ENCODE peak calls at places on chromosome 15, in five cellular contexts. I is K562, N is H1, B is GM12878, C is HepG2. W is an unnamed sample.

GRCh38 chr15:55789066-55789660 is 46.2 kb upstream of the PRTG start:
- DNase-seq in I (peak), N (no peak), B (no peak), C (no peak), W (peak)

GRCh38 chr15:74978503-74978902 is 16.9 kb upstream of the SCAMP5 start:
- DNase-seq in I (no peak), N (no peak), B (no peak), C (no peak), W (no peak)

GRCh38 chr15:68383161-68384074 is 48.5 kb downstream of the ITGA11 start:
- DNase-seq in I (peak), N (no peak), B (no peak), C (peak), W (peak)

GRCh38 chr15:75508741-75509532 is 57.4 kb upstream of the SIN3A start:
- DNase-seq in I (peak), N (no peak), B (no peak), C (peak), W (no peak)

GRCh38 chr15:79724312-79724711 is 172.5 kb downstream of the MTHFS start:
- DNase-seq in I (no peak), N (no peak), B (no peak), C (no peak), W (no peak)

GRCh38 chr15:69340243-69340991 is 41.7 kb downstream of the PAQR5 start:
- DNase-seq in I (no peak), N (no peak), B (no peak), C (no peak), W (no peak)

GRCh38 chr15:72342385-72342784 is 22.4 kb upstream of the CELF6 start:
- DNase-seq in I (peak), N (peak), B (no peak), C (peak), W (peak)

GRCh38 chr15:100692259-100692658 is 89.9 kb downstream of the ASB7 start:
- DNase-seq in I (no peak), N (no peak), B (no peak), C (no peak), W (no peak)

GRCh38 chr15:49946681-49947080 is 172.4 kb downstream of the ATP8B4 start:
- DNase-seq in I (no peak), N (no peak), B (no peak), C (no peak), W (no peak)

GRCh38 chr15:50145451-50145872 is 26.4 kb upstream of the ATP8B4 start:
- DNase-seq in I (peak), N (peak), B (peak), C (peak), W (no peak)

GRCh38 chr15:78396976-78397375 is 41.0 kb upstream of the IREB2 start:
- DNase-seq in I (peak), N (no peak), B (no peak), C (peak), W (peak)

GRCh38 chr15:43975750-43976149 is 148.9 kb downstream of the WDR76 start:
- DNase-seq in I (no peak), N (no peak), B (no peak), C (no peak), W (no peak)

GRCh38 chr15:68900032-68900431 is 30.3 kb upstream of the SPESP1 start:
- DNase-seq in I (no peak), N (no peak), B (no peak), C (peak), W (no peak)

GRCh38 chr15:96158938-96159337 is 171.6 kb upstream of the NR2F2 start:
- DNase-seq in I (peak), N (no peak), B (no peak), C (peak), W (no peak)

GRCh38 chr15:25055356-25056068 is 100.7 kb downstream of the SNRPN start:
- DNase-seq in I (no peak), N (no peak), B (no peak), C (no peak), W (no peak)

GRCh38 chr15:70057931-70058641 is 39.6 kb downstream of the TLE3 start:
- DNase-seq in I (no peak), N (no peak), B (no peak), C (no peak), W (peak)

GRCh38 chr15:101194246-101195138 is 57.4 kb downstream of the CHSY1 start:
- DNase-seq in I (no peak), N (no peak), B (no peak), C (no peak), W (no peak)

GRCh38 chr15:36361351-36361870 is 218.0 kb upstream of the CDIN1 start:
- DNase-seq in I (no peak), N (no peak), B (no peak), C (no peak), W (no peak)

GRCh38 chr15:44695274-44695673 is 15.8 kb downstream of the PATL2 start:
- DNase-seq in I (no peak), N (no peak), B (no peak), C (no peak), W (no peak)

GRCh38 chr15:87129916-87130315 is 1050.2 kb downstream of the AGBL1 start:
- DNase-seq in I (no peak), N (no peak), B (no peak), C (no peak), W (no peak)
- TF ChIP-seq ATF2 in I (no peak), N (no peak), B (no peak), C (no peak), W (no peak)

DNA sequence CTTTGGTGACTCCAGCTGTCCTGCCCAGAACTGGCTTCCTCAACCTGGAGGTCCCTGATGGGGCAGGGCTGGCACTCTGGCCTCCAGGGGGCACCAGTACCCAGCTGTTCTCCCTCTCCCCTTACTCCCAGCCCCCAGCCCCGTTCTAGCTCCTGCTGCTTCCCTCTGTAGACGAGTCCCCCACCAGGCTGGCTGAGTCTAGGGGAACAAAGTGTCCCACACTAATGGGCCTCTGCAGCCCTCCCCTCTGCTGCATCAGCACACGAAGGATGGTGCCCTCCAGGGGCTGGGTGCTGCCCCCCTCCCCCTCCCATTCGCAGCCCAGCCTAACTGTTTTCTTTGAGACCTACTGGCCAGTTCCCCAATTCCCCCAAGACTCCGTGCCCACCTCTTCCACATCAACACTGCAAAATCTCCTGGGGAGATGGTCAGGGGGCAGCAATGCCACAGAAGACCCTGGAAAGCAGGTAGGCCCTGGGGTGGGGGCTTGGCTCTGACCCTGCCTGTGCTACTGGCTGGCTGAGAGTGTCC is 4.2 kb downstream of the RHCG start:
- DNase-seq in I (no peak), N (no peak), B (no peak), C (no peak), W (peak)
- TF ChIP-seq CTCF in I (peak), N (peak), B (peak), C (peak), W (peak)

DNA sequence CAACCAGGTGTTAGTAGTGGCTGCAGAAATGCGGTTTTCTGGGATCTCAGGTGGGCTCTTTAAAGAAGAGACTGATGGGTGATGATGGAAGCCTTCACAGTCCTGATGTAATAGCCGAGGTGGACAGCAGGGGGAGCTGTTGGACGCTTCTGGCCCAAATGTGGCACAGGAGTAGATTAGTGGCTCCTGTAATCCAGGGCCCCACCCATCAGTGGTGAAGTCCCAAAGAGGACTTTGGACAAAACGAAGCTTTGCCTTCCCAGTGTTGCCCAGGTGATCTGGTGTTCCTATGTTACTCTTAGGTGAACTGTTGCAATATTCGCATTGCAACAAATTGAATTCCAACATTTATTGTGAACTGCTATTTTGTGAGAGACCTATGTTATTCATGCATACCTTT is 31.8 kb upstream of the MYZAP start:
- DNase-seq in I (peak), N (peak), B (no peak), C (peak), W (peak)
- TF ChIP-seq ATF2 in I (no peak), N (no peak), B (no peak), C (no peak), W (no peak)

GRCh38 chr15:27479232-27480140 is 508.5 kb downstream of the GABRG3 start:
- DNase-seq in I (no peak), N (no peak), B (no peak), C (no peak), W (no peak)
- TF ChIP-seq CTCF in I (no peak), N (no peak), B (no peak), C (no peak), W (no peak)

DNA sequence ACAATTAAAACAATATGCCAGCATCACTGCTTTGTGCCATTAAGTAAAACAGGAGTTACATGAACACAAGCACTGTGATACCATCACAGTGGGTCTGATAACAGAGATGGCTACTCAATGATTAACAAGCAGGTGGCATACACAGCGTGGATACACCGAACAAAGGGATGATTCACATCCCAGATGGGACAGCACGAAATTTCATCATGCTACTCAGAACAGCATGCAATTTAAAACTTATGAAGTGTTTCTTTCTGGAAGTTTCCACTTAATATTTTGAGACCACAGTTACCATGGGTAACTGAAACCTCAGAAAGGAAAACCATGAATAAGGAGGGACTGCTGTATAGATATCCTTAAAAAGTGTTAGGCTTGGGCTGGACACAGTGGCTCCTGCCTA is 44.5 kb downstream of the SLC24A1 start:
- DNase-seq in I (no peak), N (no peak), B (no peak), C (no peak), W (no peak)
- TF ChIP-seq ATF2 in I (no peak), N (no peak), B (no peak), C (no peak), W (no peak)

DNA sequence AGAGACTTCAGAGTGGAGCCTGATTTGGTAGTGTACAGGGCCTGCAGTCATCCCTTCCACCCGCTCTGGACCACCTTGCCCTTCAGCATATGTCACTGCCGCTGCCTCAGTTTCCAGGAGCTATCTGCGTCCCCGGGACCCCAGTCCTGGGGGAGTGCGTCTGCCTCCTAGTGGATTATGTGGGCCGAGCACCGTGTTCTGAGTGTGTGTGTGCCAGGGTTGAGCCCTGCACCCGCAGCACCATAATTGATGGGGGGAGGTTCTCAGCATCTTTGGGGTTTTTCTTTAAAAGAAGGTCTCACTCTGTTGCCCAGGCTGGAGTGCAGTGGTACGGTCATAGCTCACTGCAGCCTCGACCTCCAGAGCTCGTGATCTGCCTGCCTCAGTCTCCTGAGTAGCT is 33.6 kb downstream of the CD276 start:
- DNase-seq in I (no peak), N (no peak), B (no peak), C (no peak), W (peak)
- TF ChIP-seq CTCF in I (no peak), N (peak), B (no peak), C (no peak), W (peak)

DNA sequence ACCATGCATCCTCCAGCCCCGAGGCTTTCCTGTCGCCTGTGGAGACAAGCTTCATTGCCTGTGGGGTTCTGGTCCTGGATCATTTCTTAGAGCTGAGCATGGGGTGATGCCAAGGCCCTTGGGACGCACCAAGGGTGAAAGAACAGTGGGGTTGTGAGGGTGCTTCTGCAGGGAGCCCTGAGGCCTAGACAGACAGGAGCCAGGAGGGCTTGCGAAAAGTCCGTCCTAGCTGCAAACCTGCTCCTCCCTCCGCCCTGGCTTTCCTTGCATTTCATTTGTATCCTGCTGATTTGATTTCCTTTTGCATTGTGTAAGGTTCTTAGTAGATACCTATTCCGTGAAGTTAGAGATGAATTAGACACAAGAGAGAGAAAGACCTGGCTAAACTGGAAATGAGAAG is 286.9 kb upstream of the C2CD4B start:
- DNase-seq in I (no peak), N (no peak), B (no peak), C (no peak), W (peak)
- TF ChIP-seq ATF2 in I (no peak), N (no peak), B (no peak), C (no peak), W (no peak)

GRCh38 chr15:27358751-27359434 is 387.9 kb downstream of the GABRG3 start:
- DNase-seq in I (peak), N (peak), B (no peak), C (peak), W (peak)
- TF ChIP-seq CTCF in I (peak), N (peak), B (peak), C (peak), W (peak)

GRCh38 chr15:99566157-99566900 is 545 bp downstream of the MEF2A start:
- DNase-seq in I (peak), N (no peak), B (no peak), C (no peak), W (peak)

GRCh38 chr15:99571299-99571698 is 5.5 kb downstream of the MEF2A start:
- DNase-seq in I (no peak), N (no peak), B (no peak), C (no peak), W (no peak)

GRCh38 chr15:99565281-99566156 is at the start of gene MEF2A:
- DNase-seq in I (peak), N (peak), B (peak), C (peak), W (peak)

GRCh38 chr15:99565031-99565280 is 828 bp upstream of the MEF2A start:
- DNase-seq in I (no peak), N (no peak), B (no peak), C (no peak), W (peak)

GRCh38 chr15:99568548-99569352 is 3.0 kb downstream of the MEF2A start:
- DNase-seq in I (no peak), N (no peak), B (no peak), C (no peak), W (no peak)
- TF ChIP-seq ATF2 in I (no peak), N (no peak), B (no peak), C (no peak), W (no peak)

DNA sequence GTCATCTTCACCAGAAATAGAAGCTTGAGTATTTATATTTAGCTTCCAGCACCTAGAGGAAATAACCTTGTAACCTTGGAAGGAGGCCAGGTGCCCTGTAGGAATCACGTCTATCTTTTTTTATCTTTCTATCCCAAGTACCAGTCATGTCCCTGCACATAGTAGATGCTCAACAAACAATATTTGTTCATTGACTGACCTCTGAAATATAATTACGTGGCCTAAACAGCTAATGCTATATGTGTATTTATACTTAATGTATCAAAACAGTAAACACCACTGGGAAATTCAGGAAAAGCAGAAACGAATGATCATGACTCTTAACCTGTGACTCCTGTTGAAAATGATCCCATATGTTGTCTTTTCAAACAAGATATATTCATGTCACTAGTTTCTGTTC is 97.9 kb upstream of the ADAMTSL3 start:
- DNase-seq in I (no peak), N (no peak), B (no peak), C (no peak), W (no peak)
- TF ChIP-seq CTCF in I (no peak), N (no peak), B (no peak), C (no peak), W (no peak)

W was measured in WTC11.